ENCODE peak calls at places on chromosomes 11 and 22, in ten cellular contexts. P, S, G, V, W, B, D, R, H and L are unnamed samples.

GRCh38 chr11:29527391-29527936 is 489.4 kb downstream of the KCNA4 start:
- DNase-seq in P (no peak), S (no peak), G (peak), V (no peak), W (no peak), B (no peak), D (no peak), R (no peak), H (no peak), L (peak)

GRCh38 chr11:119742263-119742861 is 13.4 kb upstream of the NECTIN1 start:
- DNase-seq in P (no peak), S (no peak), G (no peak), V (no peak), W (peak), B (peak), D (no peak), R (peak), H (no peak), L (peak)

GRCh38 chr22:26974914-26975313 is 317.5 kb downstream of the MIAT start:
- DNase-seq in P (no peak), S (no peak), G (no peak), V (no peak), W (no peak), B (no peak), D (no peak), R (no peak), H (no peak), L (no peak)

GRCh38 chr11:8263769-8264410 is at the start of gene LMO1:
- DNase-seq in P (peak), S (peak), G (peak), V (peak), W (peak), B (peak), D (peak), R (peak), H (peak), L (peak)

GRCh38 chr11:92702037-92702436 is 267.4 kb upstream of the MTNR1B start:
- DNase-seq in P (no peak), S (no peak), G (peak), V (no peak), W (no peak), B (no peak), D (no peak), R (no peak), H (no peak), L (no peak)

GRCh38 chr11:111459506-111460270 is 52.5 kb downstream of the BTG4 start:
- DNase-seq in P (no peak), S (no peak), G (no peak), V (no peak), W (no peak), B (no peak), D (no peak), R (no peak), H (no peak), L (no peak)

GRCh38 chr11:131036544-131036943 is 120.3 kb upstream of the SNX19 start:
- DNase-seq in P (no peak), S (no peak), G (no peak), V (no peak), W (no peak), B (no peak), D (no peak), R (no peak), H (no peak), L (no peak)

GRCh38 chr11:76955459-76956114 is 78.6 kb upstream of the B3GNT6 start:
- DNase-seq in P (no peak), S (no peak), G (no peak), V (no peak), W (no peak), B (no peak), D (peak), R (no peak), H (no peak), L (no peak)

GRCh38 chr22:49257551-49257951 is 570.1 kb downstream of the BRD1 start:
- DNase-seq in P (no peak), S (no peak), G (no peak), V (no peak), W (no peak), B (no peak), D (no peak), R (no peak), H (no peak), L (no peak)

GRCh38 chr11:45924036-45924915 is 1.8 kb downstream of the LARGE2 start:
- DNase-seq in P (no peak), S (no peak), G (no peak), V (no peak), W (no peak), B (no peak), D (no peak), R (no peak), H (no peak), L (no peak)

GRCh38 chr11:75200051-75200450 is 40.5 kb upstream of the TPBGL start:
- DNase-seq in P (no peak), S (no peak), G (no peak), V (no peak), W (no peak), B (no peak), D (no peak), R (no peak), H (no peak), L (no peak)

GRCh38 chr22:29936186-29936585 is 53.2 kb downstream of the MTMR3 start:
- DNase-seq in P (no peak), S (no peak), G (no peak), V (no peak), W (no peak), B (no peak), D (peak), R (no peak), H (no peak), L (no peak)

GRCh38 chr22:39245130-39246039 is 603 bp upstream of the PDGFB start:
- DNase-seq in P (no peak), S (no peak), G (no peak), V (no peak), W (no peak), B (no peak), D (no peak), R (peak), H (no peak), L (no peak)

GRCh38 chr11:8917157-8917820 is 6.3 kb downstream of the AKIP1 start:
- DNase-seq in P (no peak), S (no peak), G (peak), V (no peak), W (no peak), B (no peak), D (no peak), R (no peak), H (no peak), L (peak)

GRCh38 chr11:5038336-5038735 is 8.0 kb upstream of the OR52J3 start:
- DNase-seq in P (no peak), S (no peak), G (no peak), V (no peak), W (no peak), B (no peak), D (no peak), R (no peak), H (no peak), L (no peak)

GRCh38 chr11:32939046-32939445 is 46.4 kb downstream of the QSER1 start:
- DNase-seq in P (no peak), S (no peak), G (no peak), V (no peak), W (no peak), B (no peak), D (no peak), R (no peak), H (no peak), L (no peak)

GRCh38 chr11:101053492-101053891 is 76.1 kb downstream of the PGR start:
- DNase-seq in P (no peak), S (no peak), G (no peak), V (no peak), W (no peak), B (no peak), D (no peak), R (no peak), H (no peak), L (no peak)

GRCh38 chr11:108568183-108568858 is 25.2 kb downstream of the EXPH5 start:
- DNase-seq in P (no peak), S (no peak), G (no peak), V (no peak), W (no peak), B (no peak), D (peak), R (no peak), H (no peak), L (no peak)

GRCh38 chr11:3616721-3617460 is 24.9 kb downstream of the ART5 start:
- DNase-seq in P (no peak), S (no peak), G (peak), V (no peak), W (no peak), B (no peak), D (no peak), R (no peak), H (no peak), L (no peak)

GRCh38 chr11:27459191-27459590 is 13.4 kb downstream of the LGR4 start:
- DNase-seq in P (no peak), S (no peak), G (no peak), V (no peak), W (no peak), B (no peak), D (no peak), R (no peak), H (no peak), L (no peak)